ENCODE peak calls at places on chromosomes 7 and 10, in eight cellular contexts. J is CD4-positive, alpha-beta T cell; R is BE2C; T is transverse colon; H is cardiac muscle cell; B is RWPE1; N is BJ; P is mucosa of descending colon. O is an unnamed sample.

GRCh38 chr7:7765422-7765821 is 47.0 kb upstream of the RPA3 start:
- DNase-seq in J (no peak), R (no peak), T (no peak), H (no peak), B (peak; percentile 52), N (no peak), P (no peak), O (no peak)

GRCh38 chr7:44799939-44800338 is 3.5 kb downstream of the PPIA start:
- DNase-seq in J (no peak), R (no peak), T (no peak), H (no peak), B (no peak), N (no peak), P (no peak), O (no peak)

GRCh38 chr10:122419890-122420623 is 34.4 kb upstream of the ARMS2 start:
- DNase-seq in J (no peak), R (no peak), T (no peak), H (no peak), B (no peak), N (peak; percentile 68), P (no peak), O (no peak)

GRCh38 chr10:133474833-133475734 is 21.3 kb downstream of the SCART1 start:
- DNase-seq in J (no peak), R (no peak), T (no peak), H (no peak), B (no peak), N (no peak), P (no peak), O (no peak)

GRCh38 chr7:101625076-101625914 is 3.8 kb downstream of the MYL10 start:
- DNase-seq in J (no peak), R (no peak), T (no peak), H (peak; percentile 31), B (no peak), N (no peak), P (no peak), O (no peak)

GRCh38 chr7:142516038-142516501 is 233.2 kb upstream of the PRSS1 start:
- DNase-seq in J (no peak), R (peak; percentile 33), T (peak; percentile 45), H (peak; percentile 75), B (peak; percentile 45), N (no peak), P (no peak), O (peak; percentile 18)

GRCh38 chr10:5685764-5686240 is 1.2 kb downstream of the TASOR2 start:
- DNase-seq in J (no peak), R (no peak), T (no peak), H (peak; percentile 23), B (peak; percentile 9), N (no peak), P (no peak), O (no peak)

GRCh38 chr7:18541189-18541870 is 45.8 kb downstream of the HDAC9 start:
- DNase-seq in J (no peak), R (peak; percentile 17), T (no peak), H (no peak), B (no peak), N (peak; percentile 78), P (no peak), O (no peak)

GRCh38 chr7:100493476-100494264 is 9.9 kb downstream of the NYAP1 start:
- DNase-seq in J (peak; percentile 71), R (no peak), T (peak; percentile 61), H (no peak), B (no peak), N (no peak), P (peak; percentile 72), O (no peak)
- TF ChIP-seq CTCF in J (no peak), R (no peak), T (no peak), H (no peak), B (peak; percentile 16), N (no peak), P (no peak), O (peak; percentile 3)

GRCh38 chr7:149028346-149029109 is at the start of gene PDIA4:
- DNase-seq in J (peak; percentile 99), R (peak; percentile 100), T (peak; percentile 100), H (peak; percentile 99), B (peak; percentile 98), N (peak; percentile 97), P (peak; percentile 100), O (peak; percentile 99)
- TF ChIP-seq CTCF in J (no peak), R (peak; percentile 15), T (peak; percentile 48), H (peak; percentile 13), B (no peak), N (peak; percentile 37), P (no peak), O (peak; percentile 47)

GRCh38 chr7:98921608-98922372 is 43.5 kb downstream of the TRRAP start:
- DNase-seq in J (no peak), R (no peak), T (no peak), H (no peak), B (no peak), N (no peak), P (no peak), O (no peak)
- TF ChIP-seq CTCF in J (no peak), R (no peak), T (no peak), H (no peak), B (no peak), N (no peak), P (no peak), O (no peak)

DNA sequence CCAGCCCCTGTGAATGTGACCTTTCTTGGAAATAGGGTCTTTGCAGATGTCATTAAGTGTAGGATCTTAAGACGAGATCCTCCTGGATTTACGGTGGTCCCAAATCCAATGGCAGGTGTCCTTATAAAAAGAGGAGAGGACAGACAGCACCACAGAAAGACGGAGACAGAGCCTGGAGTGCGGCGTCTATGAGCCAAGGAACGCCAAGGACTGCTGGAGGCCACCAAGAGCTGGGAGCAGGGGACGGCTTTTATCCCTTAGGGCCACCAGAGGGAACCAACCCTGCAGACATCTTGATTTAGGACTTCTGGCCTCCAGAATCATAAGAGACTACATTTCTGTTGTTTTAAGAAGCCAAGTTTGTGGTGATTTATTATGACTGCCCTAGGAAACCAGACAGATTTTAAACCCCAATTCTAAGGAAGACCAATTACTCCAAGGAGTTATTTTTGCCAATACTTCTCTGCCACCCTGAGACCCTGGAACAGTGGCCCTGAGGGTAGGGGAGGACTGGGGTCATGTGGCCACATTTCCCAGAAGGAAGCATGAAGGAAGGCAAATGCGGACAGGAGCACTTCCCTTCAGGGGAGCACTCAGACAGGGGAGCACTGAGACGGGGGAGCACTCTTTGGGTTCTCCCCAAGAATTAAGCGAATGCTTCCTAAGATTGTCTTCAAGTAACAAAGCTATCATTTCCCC is 67.6 kb downstream of the CHST15 start:
- DNase-seq in J (no peak), R (peak; percentile 51), T (no peak), H (peak; percentile 47), B (no peak), N (no peak), P (no peak), O (no peak)
- TF ChIP-seq CTCF in J (no peak), R (peak; percentile 57), T (peak; percentile 21), H (no peak), B (no peak), N (peak; percentile 42), P (no peak), O (peak; percentile 37)

DNA sequence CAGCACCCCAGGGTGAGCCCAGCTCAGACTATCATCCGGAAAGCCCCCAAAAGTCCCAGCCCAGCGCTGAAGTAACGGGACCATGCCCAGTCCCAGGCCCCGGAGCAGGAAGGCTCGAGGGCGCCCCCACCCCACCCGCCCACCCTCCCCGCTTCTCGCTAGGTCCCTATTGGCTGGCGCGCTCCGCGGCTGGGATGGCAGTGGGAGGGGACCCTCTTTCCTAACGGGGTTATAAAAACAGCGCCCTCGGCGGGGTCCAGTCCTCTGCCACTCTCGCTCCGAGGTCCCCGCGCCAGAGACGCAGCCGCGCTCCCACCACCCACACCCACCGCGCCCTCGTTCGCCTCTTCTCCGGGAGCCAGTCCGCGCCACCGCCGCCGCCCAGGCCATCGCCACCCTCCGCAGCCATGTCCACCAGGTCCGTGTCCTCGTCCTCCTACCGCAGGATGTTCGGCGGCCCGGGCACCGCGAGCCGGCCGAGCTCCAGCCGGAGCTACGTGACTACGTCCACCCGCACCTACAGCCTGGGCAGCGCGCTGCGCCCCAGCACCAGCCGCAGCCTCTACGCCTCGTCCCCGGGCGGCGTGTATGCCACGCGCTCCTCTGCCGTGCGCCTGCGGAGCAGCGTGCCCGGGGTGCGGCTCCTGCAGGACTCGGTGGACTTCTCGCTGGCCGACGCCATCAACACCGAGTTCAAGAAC is 1.1 kb downstream of the VIM start:
- DNase-seq in J (peak; percentile 81), R (peak; percentile 64), T (peak; percentile 82), H (peak; percentile 91), B (peak; percentile 73), N (no peak), P (peak; percentile 94), O (peak; percentile 84)
- TF ChIP-seq CTCF in J (no peak), R (no peak), T (no peak), H (peak; percentile 3), B (no peak), N (peak; percentile 3), P (no peak), O (no peak)

DNA sequence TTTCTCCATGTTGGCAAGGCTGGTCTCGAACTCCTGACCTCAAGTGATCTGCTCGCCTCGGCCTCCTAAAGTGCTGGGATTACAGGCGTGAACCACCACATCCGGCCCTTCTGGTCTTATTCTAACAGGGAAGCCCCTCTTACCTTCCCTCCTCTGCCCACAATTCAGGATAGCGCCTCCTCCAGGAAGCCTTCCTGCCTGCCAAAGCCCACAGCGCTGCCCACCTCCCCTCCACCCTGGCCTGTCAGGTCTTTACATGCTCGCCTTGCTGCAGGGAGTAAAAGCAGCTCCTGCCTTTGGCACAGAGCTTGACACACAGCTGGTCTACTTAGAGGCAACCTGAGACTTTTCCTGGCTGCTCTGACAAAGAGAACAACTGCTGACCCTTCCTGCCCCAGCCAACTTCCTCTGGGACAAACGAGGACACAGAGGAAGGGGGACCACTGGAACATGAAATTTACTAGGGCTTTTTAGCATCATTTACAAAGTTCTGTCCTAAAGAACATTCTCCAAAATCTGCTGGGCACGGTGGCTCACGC is 13.2 kb downstream of the MLXIPL start:
- DNase-seq in J (no peak), R (no peak), T (no peak), H (no peak), B (no peak), N (no peak), P (peak; percentile 18), O (no peak)
- TF ChIP-seq CTCF in J (no peak), R (no peak), T (no peak), H (no peak), B (no peak), N (no peak), P (no peak), O (no peak)

GRCh38 chr10:31978158-31978483 is 49.5 kb upstream of the ARHGAP12 start:
- DNase-seq in J (no peak), R (no peak), T (no peak), H (no peak), B (no peak), N (no peak), P (no peak), O (no peak)
- TF ChIP-seq CTCF in J (no peak), R (no peak), T (no peak), H (no peak), B (no peak), N (no peak), P (no peak), O (no peak)

O was measured in neural crest cell.